ENCODE peak calls at places on chromosomes 1 and 21, in four cellular contexts. S is NCI-H510A; K is head of caudate nucleus; M is stimulated activated CD4-positive, alpha-beta T cell treated with anti-CD3 and anti-CD28 coated beads, Interleukin-12 subunit alpha, Interleukin-12 subunit beta, amount 100 ng/mL, for 4 hours. J is an unnamed sample.

GRCh38 chr21:45105906-45106485 is 31.6 kb downstream of the ADARB1 start:
- DNase-seq in K (no peak), M (no peak), S (no peak), J (no peak)

GRCh38 chr1:230248876-230249275 is 177.3 kb downstream of the PGBD5 start:
- DNase-seq in K (no peak), M (no peak), S (no peak), J (no peak)

GRCh38 chr21:45539796-45540600 is 2.2 kb downstream of the SLC19A1 start:
- DNase-seq in S (no peak), M (no peak), K (peak), J (no peak)

GRCh38 chr1:109167114-109167513 is 46.6 kb upstream of the SARS1 start:
- DNase-seq in S (no peak), M (no peak), K (no peak), J (peak)

GRCh38 chr1:197327776-197328364 is 59.8 kb downstream of the CRB1 start:
- DNase-seq in M (no peak), K (no peak), S (no peak), J (no peak)

GRCh38 chr1:44609412-44609767 is 64.9 kb downstream of the TMEM53 start:
- DNase-seq in K (peak), M (peak), S (no peak), J (peak)

GRCh38 chr1:153790996-153791855 is 16.0 kb downstream of the SLC27A3 start:
- DNase-seq in S (no peak), K (no peak), M (no peak), J (peak)

GRCh38 chr1:21574464-21575151 is 65.4 kb downstream of the ALPL start:
- DNase-seq in S (no peak), K (no peak), M (no peak), J (peak)

GRCh38 chr1:207698822-207699483 is 52.9 kb upstream of the CD46 start:
- DNase-seq in M (peak), S (peak), K (peak), J (peak)

GRCh38 chr1:3052501-3052900 is 16.5 kb upstream of the PRDM16 start:
- DNase-seq in M (no peak), S (no peak), K (no peak), J (no peak)

GRCh38 chr1:212951058-212951923 is 950 bp downstream of the VASH2 start:
- DNase-seq in S (no peak), K (peak), M (no peak), J (peak)

GRCh38 chr1:179217943-179218507 is 11.5 kb downstream of the ABL2 start:
- DNase-seq in S (no peak), M (no peak), K (no peak), J (no peak)

GRCh38 chr1:231416896-231417295 is 5.2 kb downstream of the EGLN1 start:
- DNase-seq in K (no peak), S (no peak), M (no peak), J (no peak)

GRCh38 chr1:91828007-91828321 is 58.0 kb downstream of the TGFBR3 start:
- DNase-seq in K (no peak), M (no peak), S (no peak), J (no peak)

GRCh38 chr1:2311184-2312032 is 79.9 kb downstream of the MORN1 start:
- DNase-seq in K (peak), M (peak), S (peak), J (peak)

GRCh38 chr1:111161843-111162242 is 21.8 kb downstream of the CEPT1 start:
- DNase-seq in K (no peak), S (no peak), M (no peak), J (no peak)

GRCh38 chr1:33336580-33336979 is 15.7 kb upstream of the A3GALT2 start:
- DNase-seq in K (no peak), S (peak), M (no peak), J (no peak)

GRCh38 chr1:42680921-42681683 is 1.1 kb upstream of the YBX1 start:
- DNase-seq in S (no peak), M (no peak), K (peak), J (peak)

GRCh38 chr1:63920154-63921117 is 146.6 kb downstream of the ROR1 start:
- DNase-seq in K (no peak), M (no peak), S (no peak), J (peak)

GRCh38 chr1:154179951-154180687 is 11.8 kb downstream of the TPM3 start:
- DNase-seq in M (no peak), K (no peak), S (no peak), J (no peak)

GRCh38 chr1:8343464-8344001 is 25.6 kb downstream of the SLC45A1 start:
- DNase-seq in S (no peak), K (no peak), M (no peak), J (peak)